ENCODE peak calls at places on chromosomes 6 and 20, in four cellular contexts. H, P, M and S are unnamed samples.
A peak's percentile ranks its signal among the peaks of the same experiment; 100 is the strongest.

GRCh38 chr20:47111576-47111975 is 216.9 kb downstream of the EYA2 start:
- DNase-seq in P (no peak), H (no peak), M (no peak), S (no peak)

GRCh38 chr6:73728548-73729205 is 32.7 kb downstream of the CD109 start:
- DNase-seq in H (peak; percentile 31), P (no peak), M (no peak), S (no peak)

GRCh38 chr20:25292176-25292891 is 44.4 kb downstream of the PYGB start:
- DNase-seq in M (no peak), H (no peak), P (no peak), S (no peak)

GRCh38 chr6:72530750-72531149 is 91.1 kb upstream of the KCNQ5 start:
- DNase-seq in H (no peak), P (no peak), M (no peak), S (no peak)

GRCh38 chr20:330233-331149 is 5.1 kb downstream of the SOX12 start:
- DNase-seq in P (peak; percentile 68), H (no peak), M (peak; percentile 58), S (peak; percentile 71)

GRCh38 chr6:167058261-167058660 is 59.1 kb downstream of the CEP43 start:
- DNase-seq in P (no peak), H (no peak), M (no peak), S (no peak)

GRCh38 chr20:41376349-41376748 is 9.7 kb upstream of the EMILIN3 start:
- DNase-seq in M (no peak), H (no peak), P (no peak), S (no peak)

GRCh38 chr20:58991720-58992119 is 10.7 kb downstream of the NELFCD start:
- DNase-seq in P (no peak), H (no peak), M (no peak), S (peak; percentile 89)

GRCh38 chr6:147837540-147837939 is 329.1 kb downstream of the SAMD5 start:
- DNase-seq in M (no peak), P (no peak), H (no peak), S (no peak)

GRCh38 chr6:135820340-135820739 is 31.2 kb upstream of the PDE7B start:
- DNase-seq in M (no peak), H (no peak), P (no peak), S (no peak)

GRCh38 chr6:37083243-37084138 is 78.0 kb downstream of the FGD2 start:
- DNase-seq in M (peak; percentile 90), P (no peak), H (no peak), S (peak; percentile 96)

GRCh38 chr6:148109732-148110131 is 232.9 kb upstream of the SASH1 start:
- DNase-seq in M (no peak), P (no peak), H (no peak), S (no peak)

GRCh38 chr20:6058684-6059295 is 4.9 kb upstream of the LRRN4 start:
- DNase-seq in P (no peak), M (no peak), H (no peak), S (no peak)

GRCh38 chr6:329888-330691 is 37.8 kb downstream of the DUSP22 start:
- DNase-seq in P (no peak), M (peak; percentile 64), H (no peak), S (no peak)

GRCh38 chr6:21826460-21826859 is 232.9 kb downstream of the SOX4 start:
- DNase-seq in P (no peak), M (no peak), H (no peak), S (no peak)

GRCh38 chr6:21824431-21825180 is 231.1 kb downstream of the SOX4 start:
- DNase-seq in P (no peak), M (no peak), H (no peak), S (no peak)

GRCh38 chr6:21827425-21828192 is 234.1 kb downstream of the SOX4 start:
- DNase-seq in H (no peak), M (no peak), P (no peak), S (no peak)

GRCh38 chr6:21828689-21829088 is 235.1 kb downstream of the SOX4 start:
- DNase-seq in H (no peak), M (no peak), P (no peak), S (no peak)

GRCh38 chr6:21826031-21826430 is 232.5 kb downstream of the SOX4 start:
- DNase-seq in M (no peak), H (no peak), P (peak; percentile 38), S (peak; percentile 13)
- TF ChIP-seq ETV6 in M (no peak), H (no peak), P (no peak), S (no peak)

GRCh38 chr6:11702039-11702795 is 76.4 kb downstream of the ADTRP start:
- DNase-seq in H (no peak), P (no peak), M (no peak), S (no peak)
- TF ChIP-seq ETV6 in H (no peak), P (no peak), M (no peak), S (no peak)

GRCh38 chr20:63698739-63699465 is 2.5 kb downstream of the TNFRSF6B start:
- DNase-seq in P (no peak), H (peak; percentile 30), M (peak; percentile 54), S (no peak)
- TF ChIP-seq ETV6 in P (no peak), H (no peak), M (no peak), S (no peak)

GRCh38 chr6:138004423-138005287 is 102.6 kb downstream of the PERP start:
- DNase-seq in M (no peak), P (no peak), H (peak; percentile 28), S (peak; percentile 35)

GRCh38 chr6:137999815-138000214 is 107.4 kb downstream of the PERP start:
- DNase-seq in M (no peak), P (no peak), H (no peak), S (no peak)

GRCh38 chr6:138000955-138001354 is 106.3 kb downstream of the PERP start:
- DNase-seq in H (no peak), P (no peak), M (no peak), S (no peak)

GRCh38 chr6:137998461-137999019 is 108.7 kb downstream of the PERP start:
- DNase-seq in H (no peak), P (no peak), M (no peak), S (no peak)

GRCh38 chr6:138001750-138002349 is 105.4 kb downstream of the PERP start:
- DNase-seq in M (peak; percentile 56), H (no peak), P (peak; percentile 63), S (peak; percentile 44)
- TF ChIP-seq ETV6 in M (no peak), H (no peak), P (no peak), S (no peak)

GRCh38 chr6:131013495-131013894 is 49.5 kb downstream of the EPB41L2 start:
- DNase-seq in M (no peak), H (no peak), P (no peak), S (no peak)
- TF ChIP-seq ETV6 in M (no peak), H (no peak), P (no peak), S (no peak)

DNA sequence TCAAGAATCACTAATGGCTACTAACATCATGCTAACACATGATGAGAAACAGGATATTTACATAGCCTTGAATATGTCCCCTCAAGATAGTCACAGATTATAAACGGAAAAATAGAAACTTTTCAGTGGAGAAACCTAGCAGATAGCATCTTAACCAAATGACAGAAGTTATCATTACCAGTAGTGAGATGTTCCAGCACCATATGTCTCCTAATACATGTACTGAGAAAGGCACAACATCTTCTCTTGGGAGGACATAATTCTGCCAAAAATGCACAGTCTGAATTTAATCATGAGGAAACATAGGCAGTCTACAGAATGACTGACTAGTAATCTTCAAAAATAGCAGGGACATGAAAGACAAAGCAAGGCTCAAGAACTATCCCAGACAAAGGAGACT is 19.9 kb upstream of the PRIM2 start:
- DNase-seq in H (no peak), P (no peak), M (no peak), S (no peak)
- TF ChIP-seq ETV6 in H (no peak), P (no peak), M (no peak), S (no peak)

GRCh38 chr6:10597499-10598001 is 76.4 kb downstream of the GCNT2 start:
- DNase-seq in P (no peak), H (no peak), M (no peak), S (no peak)

GRCh38 chr6:10603265-10603664 is 82.1 kb downstream of the GCNT2 start:
- DNase-seq in M (no peak), P (no peak), H (no peak), S (no peak)

GRCh38 chr6:10595731-10596664 is 74.8 kb downstream of the GCNT2 start:
- DNase-seq in P (no peak), M (no peak), H (no peak), S (no peak)

GRCh38 chr6:10598084-10598960 is 77.2 kb downstream of the GCNT2 start:
- DNase-seq in P (no peak), M (no peak), H (no peak), S (no peak)

GRCh38 chr6:10599046-10599445 is 77.9 kb downstream of the GCNT2 start:
- DNase-seq in H (no peak), P (no peak), M (no peak), S (no peak)
- TF ChIP-seq ETV6 in H (no peak), P (no peak), M (no peak), S (no peak)

DNA sequence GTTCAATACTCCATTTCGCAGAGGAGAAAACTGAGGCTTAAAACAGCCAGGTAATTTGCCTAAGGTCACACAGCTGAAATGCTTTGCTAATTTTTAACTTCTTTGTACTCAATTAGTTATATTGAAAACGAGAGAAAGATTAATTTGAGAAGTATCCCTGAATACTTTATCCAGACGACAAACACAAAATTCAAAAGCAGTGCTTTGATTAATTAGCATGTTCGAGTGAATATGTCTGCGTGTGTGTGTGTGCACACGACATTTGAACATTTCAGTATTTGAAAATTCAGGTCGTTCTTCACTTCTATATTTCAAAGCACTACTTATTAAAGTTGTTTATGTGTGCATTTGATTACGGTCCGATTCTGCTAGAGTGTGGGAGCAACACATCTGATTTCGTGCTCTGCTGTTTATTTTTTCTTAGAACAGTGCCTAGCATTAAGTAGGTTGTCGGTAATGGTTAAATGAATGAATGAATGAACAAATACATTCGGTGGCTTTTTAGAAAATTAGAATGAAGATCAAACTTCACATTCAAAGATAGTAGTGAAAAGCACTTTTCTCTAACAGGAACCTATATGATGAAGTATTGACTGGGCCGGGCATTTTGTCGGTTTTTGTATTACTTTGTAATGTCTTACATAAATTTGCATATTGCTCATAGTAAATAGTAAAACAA is 36.9 kb upstream of the SYNCRIP start:
- DNase-seq in H (no peak), P (no peak), M (no peak), S (no peak)
- TF ChIP-seq ETV6 in H (no peak), P (no peak), M (no peak), S (no peak)

GRCh38 chr20:57568088-57568896 is 7.4 kb downstream of the PCK1 start:
- DNase-seq in M (no peak), P (no peak), H (no peak), S (peak; percentile 31)
- TF ChIP-seq ETV6 in M (no peak), P (no peak), H (no peak), S (no peak)